ENCODE peak calls at places on chromosomes 11 and 22, in four cellular contexts. K is body of pancreas, E is stomach, F is MM.1S. O is an unnamed sample.

GRCh38 chr22:39955675-39956074 is 4.5 kb upstream of the TMA7B start:
- DNase-seq in K (no peak), E (no peak), F (no peak), O (no peak)

GRCh38 chr22:49577168-49578060 is 250.3 kb downstream of the BRD1 start:
- DNase-seq in K (no peak), E (peak; percentile 22), F (no peak), O (no peak)

GRCh38 chr22:18048441-18048898 is 24.1 kb upstream of the MICAL3 start:
- DNase-seq in K (no peak), E (no peak), F (no peak), O (peak; percentile 36)

GRCh38 chr11:65386307-65387081 is at the start of gene FRMD8:
- DNase-seq in K (peak; percentile 92), E (peak; percentile 95), F (peak; percentile 82), O (peak; percentile 94)

GRCh38 chr11:120224386-120224785 is 13.6 kb downstream of the OAF start:
- DNase-seq in K (no peak), E (no peak), F (no peak), O (no peak)

GRCh38 chr11:86346513-86346912 is 28.2 kb upstream of the CCDC81 start:
- DNase-seq in K (no peak), E (no peak), F (no peak), O (no peak)

GRCh38 chr11:124951341-124951740 is 2.7 kb upstream of the CCDC15 start:
- DNase-seq in K (no peak), E (no peak), F (no peak), O (no peak)

GRCh38 chr11:35223429-35223828 is 84.5 kb downstream of the CD44 start:
- DNase-seq in K (no peak), E (no peak), F (no peak), O (no peak)

GRCh38 chr11:77259681-77260080 is 41.8 kb downstream of the GDPD4 start:
- DNase-seq in K (no peak), E (no peak), F (no peak), O (no peak)

GRCh38 chr22:49614966-49615965 is 212.4 kb downstream of the BRD1 start:
- DNase-seq in K (no peak), E (no peak), F (no peak), O (no peak)

DNA sequence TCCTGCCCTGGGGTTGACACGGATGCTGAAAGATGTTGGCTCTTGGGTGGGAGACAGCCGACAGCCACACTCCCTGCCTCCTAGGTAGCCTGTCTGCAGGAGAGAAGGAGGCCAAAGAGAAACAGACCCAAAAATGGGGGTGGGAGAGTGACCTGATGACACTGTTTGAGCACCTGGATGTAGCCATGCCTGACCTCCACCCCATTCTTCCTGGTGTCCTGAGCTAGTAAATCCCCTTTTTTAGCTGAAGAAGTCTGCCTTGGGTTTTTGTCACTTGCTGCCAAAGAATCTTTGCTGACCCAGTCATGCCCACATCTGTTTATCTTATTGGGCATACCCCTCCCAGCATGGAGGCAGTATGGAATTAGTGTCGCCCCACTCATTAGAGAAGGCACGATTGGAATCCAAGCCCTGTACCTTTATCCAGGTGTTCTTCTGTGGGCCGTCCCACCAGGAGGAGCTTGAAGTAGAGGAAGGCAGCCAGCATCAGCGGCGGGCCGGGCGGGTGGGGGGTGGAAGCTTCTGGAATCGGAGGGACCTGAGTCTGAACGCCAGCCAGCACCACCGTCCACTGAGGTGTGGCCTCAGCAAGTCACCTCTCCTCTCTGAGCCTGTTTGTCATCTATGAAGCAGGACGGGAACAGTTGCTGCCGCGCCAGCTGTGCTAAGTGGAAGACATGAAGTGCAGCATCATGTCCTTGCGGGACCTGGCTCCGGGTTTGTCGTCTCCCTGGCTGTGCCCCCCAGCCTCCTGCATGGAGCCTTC is 37.8 kb downstream of the IGHMBP2 start:
- DNase-seq in K (no peak), E (no peak), F (no peak), O (no peak)
- H3K4me3 ChIP-seq in K (no peak overlapping the region), E (no peak overlapping the region), F (no peak overlapping the region), O (no peak overlapping the region)

GRCh38 chr11:13033760-13034533 is 24.8 kb downstream of the RASSF10 start:
- DNase-seq in K (no peak), E (no peak), F (no peak), O (no peak)
- H3K4me3 ChIP-seq in K (no peak overlapping the region), E (no peak overlapping the region), F (no peak overlapping the region), O (no peak overlapping the region)

DNA sequence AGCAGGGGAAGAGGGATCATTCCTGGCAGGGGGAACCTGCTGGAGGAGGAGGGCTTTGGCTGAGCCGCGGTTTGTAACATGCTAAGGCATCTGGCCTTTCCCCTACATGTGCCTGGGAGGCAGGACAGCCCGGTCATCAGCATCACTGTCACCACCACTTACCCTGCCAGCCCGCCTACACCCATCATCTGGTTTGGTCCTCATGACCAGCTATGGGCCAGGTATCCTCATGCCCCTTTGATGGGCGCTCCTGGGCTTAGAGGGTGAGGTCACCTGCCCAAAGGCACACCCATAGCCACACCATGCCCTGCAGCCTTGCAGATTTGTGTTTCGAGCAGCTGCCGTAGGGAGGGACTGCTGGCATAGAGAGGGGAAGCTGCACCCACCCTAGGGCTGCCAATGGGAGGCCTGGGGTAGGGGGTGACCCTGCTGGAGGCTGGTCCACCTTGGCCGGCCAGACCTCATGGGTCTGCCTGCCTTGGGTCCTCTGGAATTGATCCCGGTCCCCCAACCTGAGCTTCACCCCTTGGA is 2.6 kb downstream of the MRGPRF start:
- DNase-seq in K (no peak), E (no peak), F (no peak), O (no peak)
- H3K4me3 ChIP-seq in K (no peak overlapping the region), E (peak overlapping the region; percentile 59), F (no peak overlapping the region), O (peak overlapping the region; percentile 31)

GRCh38 chr11:66866420-66867010 is 9.7 kb downstream of the LRFN4 start:
- DNase-seq in K (no peak), E (no peak), F (no peak), O (no peak)

GRCh38 chr11:66863428-66864125 is 6.7 kb downstream of the LRFN4 start:
- DNase-seq in K (no peak), E (no peak), F (peak; percentile 36), O (peak; percentile 80)

GRCh38 chr11:66866007-66866406 is 9.1 kb downstream of the LRFN4 start:
- DNase-seq in K (no peak), E (no peak), F (no peak), O (no peak)

GRCh38 chr11:66864172-66864901 is 7.5 kb downstream of the LRFN4 start:
- DNase-seq in K (no peak), E (no peak), F (peak; percentile 47), O (peak; percentile 84)

GRCh38 chr11:66864924-66865697 is 8.2 kb downstream of the LRFN4 start:
- DNase-seq in K (no peak), E (no peak), F (no peak), O (no peak)
- H3K4me3 ChIP-seq in K (no peak overlapping the region), E (no peak overlapping the region), F (peak overlapping the region; percentile 39), O (no peak overlapping the region)

GRCh38 chr11:69074786-69075185 is 26.1 kb downstream of the TPCN2 start:
- DNase-seq in K (no peak), E (no peak), F (no peak), O (no peak)
- H3K4me3 ChIP-seq in K (no peak overlapping the region), E (no peak overlapping the region), F (no peak overlapping the region), O (no peak overlapping the region)

GRCh38 chr11:106683435-106683834 is 334.8 kb downstream of the GUCY1A2 start:
- DNase-seq in K (no peak), E (no peak), F (no peak), O (no peak)

GRCh38 chr11:106681435-106681834 is 336.8 kb downstream of the GUCY1A2 start:
- DNase-seq in K (no peak), E (no peak), F (no peak), O (no peak)

GRCh38 chr11:106684944-106685343 is 333.3 kb downstream of the GUCY1A2 start:
- DNase-seq in K (no peak), E (no peak), F (no peak), O (no peak)

GRCh38 chr11:106679633-106680032 is 338.6 kb downstream of the GUCY1A2 start:
- DNase-seq in K (no peak), E (no peak), F (peak; percentile 46), O (no peak)
- H3K4me3 ChIP-seq in K (no peak overlapping the region), E (no peak overlapping the region), F (no peak overlapping the region), O (no peak overlapping the region)

GRCh38 chr11:45343988-45344387 is 57.8 kb upstream of the SYT13 start:
- DNase-seq in K (no peak), E (no peak), F (no peak), O (no peak)

GRCh38 chr11:45341379-45341778 is 55.2 kb upstream of the SYT13 start:
- DNase-seq in K (no peak), E (no peak), F (no peak), O (no peak)

GRCh38 chr11:45336136-45336535 is 50.0 kb upstream of the SYT13 start:
- DNase-seq in K (no peak), E (no peak), F (no peak), O (no peak)

GRCh38 chr11:45337583-45338360 is 51.6 kb upstream of the SYT13 start:
- DNase-seq in K (no peak), E (no peak), F (no peak), O (no peak)

DNA sequence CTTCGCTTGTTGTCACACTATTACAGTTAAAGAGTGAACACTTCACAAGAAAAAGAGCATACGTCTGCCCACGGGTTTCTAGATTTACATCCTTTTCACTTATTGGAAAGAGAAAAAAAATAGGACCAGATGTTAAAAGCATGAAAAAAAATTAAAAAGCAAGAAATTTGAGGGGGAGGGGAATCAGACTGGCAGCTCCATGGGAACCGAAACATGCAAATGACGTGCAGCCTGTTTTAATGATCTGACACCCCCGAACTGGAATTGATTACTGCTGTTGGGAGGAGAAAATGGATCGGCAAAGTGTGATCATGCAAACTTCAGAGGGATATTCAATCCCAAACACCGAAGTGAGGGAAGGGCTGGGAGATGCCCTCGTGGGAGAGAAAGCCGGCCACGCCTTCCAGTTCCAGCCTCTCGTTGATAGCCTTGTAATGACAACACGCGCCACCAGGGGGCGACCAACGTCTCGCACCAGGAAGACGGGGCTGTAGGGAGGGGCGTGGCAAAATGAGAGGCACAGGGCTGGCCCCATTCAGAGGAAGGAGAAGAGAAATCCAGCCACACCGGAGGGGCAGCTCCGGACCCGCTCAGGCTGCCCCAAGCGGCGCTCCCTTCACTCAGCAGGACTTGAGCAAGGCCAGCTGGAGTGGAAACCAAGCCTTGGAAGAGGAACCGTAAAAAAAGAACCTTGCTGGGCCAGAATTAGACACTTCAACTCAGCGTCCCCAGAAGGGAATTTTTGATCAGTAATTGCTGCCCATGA is 53.8 kb upstream of the SYT13 start:
- DNase-seq in K (peak; percentile 94), E (peak; percentile 95), F (peak; percentile 91), O (peak; percentile 96)
- H3K4me3 ChIP-seq in K (no peak overlapping the region), E (peak overlapping the region; percentile 16), F (peak overlapping the region; percentile 68), O (no peak overlapping the region)

O was measured in colonic mucosa.